ENCODE peak calls at places on chromosomes 3 and 15, in five cellular contexts. B is BJ, E is neuronal stem cell, G is suprapubic skin, O is lung. T is an unnamed sample.

GRCh38 chr3:142447308-142447851 is 457 bp downstream of the XRN1 start:
- DNase-seq in B (no peak), E (no peak), G (peak; percentile 73), O (peak; percentile 39), T (peak; percentile 49)

GRCh38 chr3:156010829-156011228 is 109.5 kb upstream of the KCNAB1 start:
- DNase-seq in B (no peak), E (no peak), G (no peak), O (no peak), T (peak; percentile 50)

GRCh38 chr3:52120576-52121458 is 33.4 kb downstream of the POC1A start:
- DNase-seq in B (no peak), E (no peak), G (no peak), O (no peak), T (no peak)

GRCh38 chr3:78703944-78704343 is 1063.9 kb downstream of the ROBO1 start:
- DNase-seq in B (no peak), E (no peak), G (no peak), O (no peak), T (no peak)

GRCh38 chr3:87126321-87126720 is 100.8 kb upstream of the CHMP2B start:
- DNase-seq in B (peak; percentile 9), E (no peak), G (no peak), O (no peak), T (no peak)

GRCh38 chr3:117439812-117440211 is 730.2 kb downstream of the TUSC7 start:
- DNase-seq in B (no peak), E (peak; percentile 39), G (no peak), O (no peak), T (peak; percentile 76)

GRCh38 chr3:185658504-185658912 is 72.4 kb downstream of the SENP2 start:
- DNase-seq in B (peak; percentile 96), E (no peak), G (peak; percentile 90), O (peak; percentile 62), T (no peak)

GRCh38 chr3:136750922-136751258 is 1.3 kb downstream of the STAG1 start:
- DNase-seq in B (peak; percentile 45), E (no peak), G (no peak), O (no peak), T (no peak)

GRCh38 chr3:480070-480469 is 283.5 kb downstream of the CHL1 start:
- DNase-seq in B (no peak), E (no peak), G (no peak), O (no peak), T (no peak)

GRCh38 chr3:120167488-120167887 is 73.2 kb upstream of the GSK3B start:
- DNase-seq in B (no peak), E (no peak), G (no peak), O (no peak), T (no peak)

GRCh38 chr3:14301558-14301957 is 100.8 kb upstream of the SLC6A6 start:
- DNase-seq in B (no peak), E (no peak), G (peak; percentile 77), O (peak; percentile 53), T (peak; percentile 45)

GRCh38 chr3:14231145-14231990 is 52.8 kb downstream of the LSM3 start:
- DNase-seq in B (no peak), E (no peak), G (no peak), O (no peak), T (no peak)

GRCh38 chr3:79011821-79012529 is 755.8 kb downstream of the ROBO1 start:
- DNase-seq in B (no peak), E (no peak), G (no peak), O (no peak), T (no peak)

GRCh38 chr15:49452595-49452994 is 29.6 kb downstream of the FGF7 start:
- DNase-seq in B (no peak), E (no peak), G (no peak), O (no peak), T (no peak)

GRCh38 chr3:141699907-141700306 is 38.2 kb upstream of the RNF7 start:
- DNase-seq in B (no peak), E (no peak), G (no peak), O (no peak), T (no peak)

GRCh38 chr3:36542186-36542585 is 161.9 kb downstream of the STAC start:
- DNase-seq in B (peak; percentile 34), E (no peak), G (no peak), O (no peak), T (no peak)

GRCh38 chr3:131231710-131232348 is 149.7 kb upstream of the NUDT16 start:
- DNase-seq in B (no peak), E (no peak), G (no peak), O (no peak), T (peak; percentile 10)

GRCh38 chr15:81955709-81956108 is 90.1 kb downstream of the MEX3B start:
- DNase-seq in B (peak; percentile 70), E (no peak), G (no peak), O (no peak), T (no peak)

GRCh38 chr3:10417849-10418248 is 87.5 kb downstream of the ATP2B2 start:
- DNase-seq in B (no peak), E (no peak), G (no peak), O (no peak), T (peak; percentile 16)

GRCh38 chr3:186825294-186825821 is 17.2 kb upstream of the ADIPOQ start:
- DNase-seq in B (no peak), E (no peak), G (peak; percentile 62), O (no peak), T (peak; percentile 74)

GRCh38 chr15:79644091-79644490 is 212.0 kb downstream of the MINAR1 start:
- DNase-seq in B (peak; percentile 31), E (no peak), G (no peak), O (no peak), T (no peak)

GRCh38 chr3:46695177-46695961 is 1.9 kb upstream of the ALS2CL start:
- DNase-seq in B (no peak), E (no peak), G (peak; percentile 80), O (peak; percentile 67), T (peak; percentile 88)

GRCh38 chr15:85289677-85290365 is 90.6 kb upstream of the AKAP13 start:
- DNase-seq in B (no peak), E (no peak), G (no peak), O (peak; percentile 63), T (peak; percentile 75)

GRCh38 chr3:112481342-112481870 is 17.9 kb downstream of the BTLA start:
- DNase-seq in B (no peak), E (no peak), G (no peak), O (no peak), T (peak; percentile 48)

GRCh38 chr3:43753743-43754142 is 63.0 kb downstream of the ABHD5 start:
- DNase-seq in B (peak; percentile 40), E (no peak), G (no peak), O (no peak), T (no peak)

GRCh38 chr15:40743466-40743865 is 11.6 kb downstream of the RMDN3 start:
- DNase-seq in B (no peak), E (no peak), G (peak; percentile 28), O (no peak), T (no peak)

GRCh38 chr15:83582386-83582785 is 71.5 kb upstream of the ADAMTSL3 start:
- DNase-seq in B (no peak), E (no peak), G (no peak), O (no peak), T (no peak)

GRCh38 chr15:90159213-90159612 is 41.9 kb upstream of the SEMA4B start:
- DNase-seq in B (no peak), E (no peak), G (no peak), O (no peak), T (no peak)

GRCh38 chr15:31482122-31482922 is 155.7 kb downstream of the KLF13 start:
- DNase-seq in B (no peak), E (no peak), G (peak; percentile 63), O (no peak), T (peak; percentile 24)
- H3K4me3 ChIP-seq in B (no peak overlapping the region), E (no peak overlapping the region), G (peak overlapping the region; percentile 56), O (no peak overlapping the region), T (peak overlapping the region; percentile 49)

GRCh38 chr15:69600556-69601085 is 148.0 kb downstream of the RPLP1 start:
- DNase-seq in B (no peak), E (no peak), G (peak; percentile 20), O (no peak), T (no peak)
- H3K27me3 ChIP-seq in B (peaks cover 14% of the 10 kb centered on the region), E (peaks cover 4% of the 10 kb centered on the region), G (peaks cover 4% of the 10 kb centered on the region), O (no peaks in the 10 kb centered on the region), T (no peaks in the 10 kb centered on the region)

GRCh38 chr3:121998030-121998580 is 23.9 kb downstream of the ILDR1 start:
- DNase-seq in B (peak; percentile 7), E (no peak), G (no peak), O (no peak), T (no peak)

GRCh38 chr3:122000936-122001605 is 21.0 kb downstream of the ILDR1 start:
- DNase-seq in B (no peak), E (no peak), G (no peak), O (no peak), T (peak; percentile 29)

GRCh38 chr3:121997372-121997771 is 24.7 kb downstream of the ILDR1 start:
- DNase-seq in B (no peak), E (no peak), G (no peak), O (no peak), T (no peak)

GRCh38 chr3:121999931-122000330 is 22.1 kb downstream of the ILDR1 start:
- DNase-seq in B (no peak), E (no peak), G (no peak), O (no peak), T (no peak)

DNA sequence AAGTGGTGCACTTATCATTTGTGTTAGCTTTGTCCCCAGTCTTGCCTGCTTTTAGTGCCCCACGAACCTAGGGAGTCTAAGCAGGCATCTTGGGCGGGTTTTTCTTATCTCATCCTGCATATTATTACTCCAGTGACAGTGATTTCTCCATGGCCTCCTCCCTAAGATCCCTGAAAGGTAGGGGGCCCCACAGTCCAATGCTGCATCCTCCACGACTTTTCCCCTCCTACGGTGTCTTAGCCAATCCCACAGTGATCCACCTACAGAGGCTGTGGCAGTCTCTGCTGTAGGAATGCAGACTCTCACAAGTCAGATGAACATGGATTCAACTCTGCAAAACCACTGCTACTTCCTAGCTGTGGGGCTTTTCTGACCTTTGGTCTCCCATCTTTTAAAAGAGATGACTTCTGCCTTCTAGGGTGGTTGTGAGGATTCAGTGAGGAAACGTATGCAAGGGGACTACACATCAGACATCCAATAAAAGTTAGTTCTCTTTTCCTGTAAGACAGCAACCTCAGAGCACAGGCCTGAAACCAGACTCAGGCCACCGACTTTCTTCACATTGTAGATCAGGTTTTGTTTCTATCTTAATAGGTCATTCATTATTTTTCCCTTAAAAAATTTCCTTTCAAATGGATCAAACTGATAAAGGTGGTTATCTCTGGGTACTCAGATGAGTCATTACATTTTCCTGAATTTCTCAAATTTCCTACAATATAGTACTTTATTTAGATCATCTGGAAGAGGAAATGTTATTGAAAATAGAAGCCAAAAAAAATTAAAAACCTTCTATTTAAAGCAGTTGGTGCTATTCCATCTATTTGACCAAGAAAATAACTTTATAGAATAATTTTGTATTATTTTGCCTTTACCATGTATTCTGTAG is 23.2 kb downstream of the ILDR1 start:
- DNase-seq in B (no peak), E (no peak), G (no peak), O (no peak), T (no peak)
- H3K4me3 ChIP-seq in B (no peak overlapping the region), E (no peak overlapping the region), G (no peak overlapping the region), O (no peak overlapping the region), T (no peak overlapping the region)

DNA sequence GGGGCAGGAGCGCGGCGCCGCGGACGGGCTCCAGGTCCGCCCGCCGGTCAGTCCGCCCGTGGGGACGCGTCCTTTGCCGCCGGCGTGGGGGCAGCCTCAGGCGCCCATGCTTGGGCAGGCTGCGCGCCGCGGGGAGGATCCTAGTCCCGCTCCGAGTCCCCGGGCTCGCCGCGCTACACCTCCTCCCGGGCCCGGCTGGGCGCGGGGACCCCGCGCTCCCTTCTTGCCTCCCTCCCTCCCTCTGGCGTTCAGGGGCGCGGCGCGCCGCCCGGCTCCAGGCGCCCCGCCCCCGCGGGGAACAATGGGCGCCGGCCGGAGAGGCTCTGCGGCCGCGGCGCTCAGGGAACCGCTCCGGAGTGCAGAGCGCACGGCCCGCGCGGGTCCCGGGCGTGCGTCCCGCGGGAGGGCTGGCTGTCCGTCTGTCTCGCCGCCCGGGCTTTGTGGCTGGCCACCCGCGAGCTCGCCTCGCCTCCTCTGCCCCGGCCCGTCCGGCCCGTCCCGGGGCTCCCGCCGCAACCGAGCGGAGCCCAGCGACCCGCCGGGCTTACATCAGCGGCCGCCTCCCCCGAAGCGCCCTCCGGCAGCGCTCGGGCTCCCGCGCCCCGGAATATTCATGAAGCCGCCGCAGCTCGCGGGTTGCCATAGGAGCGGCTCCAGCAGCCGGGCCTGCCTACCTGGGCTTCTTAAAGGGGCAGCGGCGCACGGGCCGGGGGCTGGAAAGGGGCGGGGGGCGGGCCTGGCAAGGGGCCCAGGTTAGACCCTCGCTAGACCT is at the start of gene HCN4:
- DNase-seq in B (no peak), E (peak; percentile 72), G (no peak), O (no peak), T (peak; percentile 94)
- H3K27me3 ChIP-seq in B (peaks cover 42% of the 10 kb centered on the region), E (peaks cover 53% of the 10 kb centered on the region), G (peaks cover 96% of the 10 kb centered on the region), O (peaks cover 13% of the 10 kb centered on the region), T (peaks cover 46% of the 10 kb centered on the region)

T was measured in GM23338.